ENCODE peak calls at places on chromosome 1, in six cellular contexts. M is fibroblast of mammary gland, P is stomach, C is GM23248, N is SK-N-MC, K is mammary epithelial cell. E is an unnamed sample.

GRCh38 chr1:89761901-89762300 is 58.9 kb upstream of the LRRC8D start:
- DNase-seq in M (no peak), P (no peak), C (peak), N (no peak), K (no peak), E (no peak)

GRCh38 chr1:172895050-172895460 is 155.7 kb downstream of the TNFSF18 start:
- DNase-seq in M (peak), P (no peak), C (no peak), N (no peak), K (no peak), E (no peak)

GRCh38 chr1:57867001-57867400 is 443.1 kb upstream of the DAB1 start:
- DNase-seq in M (no peak), P (peak), C (no peak), N (no peak), K (no peak), E (no peak)

GRCh38 chr1:9793291-9793690 is 30.5 kb downstream of the CLSTN1 start:
- DNase-seq in M (no peak), P (no peak), C (no peak), N (no peak), K (no peak), E (no peak)

GRCh38 chr1:204780682-204781081 is 90.0 kb upstream of the NFASC start:
- DNase-seq in M (no peak), P (no peak), C (peak), N (no peak), K (no peak), E (no peak)

GRCh38 chr1:6523566-6523965 is 30.7 kb downstream of the NOL9 start:
- DNase-seq in M (peak), P (no peak), C (peak), N (no peak), K (peak), E (no peak)

GRCh38 chr1:201945157-201945556 is 1.2 kb downstream of the LMOD1 start:
- DNase-seq in M (no peak), P (no peak), C (peak), N (no peak), K (no peak), E (no peak)

GRCh38 chr1:24905355-24905978 is 24.6 kb downstream of the RUNX3 start:
- DNase-seq in M (no peak), P (peak), C (no peak), N (no peak), K (no peak), E (no peak)

GRCh38 chr1:26469558-26469957 is 2.7 kb upstream of the HMGN2 start:
- DNase-seq in M (no peak), P (no peak), C (no peak), N (no peak), K (no peak), E (no peak)

GRCh38 chr1:241357366-241358305 is 631 bp upstream of the RGS7 start:
- DNase-seq in M (peak), P (no peak), C (peak), N (no peak), K (peak), E (no peak)

GRCh38 chr1:118985611-118986290 is 2.4 kb downstream of the TBX15 start:
- DNase-seq in M (peak), P (no peak), C (peak), N (no peak), K (no peak), E (no peak)

GRCh38 chr1:77416692-77417450 is 135.1 kb downstream of the AK5 start:
- DNase-seq in M (peak), P (no peak), C (peak), N (no peak), K (no peak), E (no peak)

GRCh38 chr1:26015358-26015757 is 6.2 kb upstream of the EXTL1 start:
- DNase-seq in M (peak), P (no peak), C (peak), N (no peak), K (no peak), E (no peak)

GRCh38 chr1:21065851-21066250 is 110.8 kb downstream of the EIF4G3 start:
- DNase-seq in M (no peak), P (no peak), C (no peak), N (no peak), K (no peak), E (no peak)

GRCh38 chr1:76726251-76726650 is 141.0 kb upstream of the ST6GALNAC5 start:
- DNase-seq in M (no peak), P (no peak), C (peak), N (no peak), K (no peak), E (no peak)

GRCh38 chr1:19273106-19273843 is 15.3 kb downstream of the AKR7A3 start:
- DNase-seq in M (no peak), P (peak), C (no peak), N (no peak), K (no peak), E (no peak)

GRCh38 chr1:51247499-51247898 is 11.4 kb downstream of the RNF11 start:
- DNase-seq in M (no peak), P (no peak), C (no peak), N (no peak), K (no peak), E (no peak)

GRCh38 chr1:89906088-89906487 is 85.3 kb downstream of the LRRC8D start:
- DNase-seq in M (no peak), P (no peak), C (no peak), N (no peak), K (no peak), E (no peak)

GRCh38 chr1:220680085-220680687 is 10.0 kb upstream of the C1orf115 start:
- DNase-seq in M (peak), P (no peak), C (peak), N (no peak), K (peak), E (no peak)

GRCh38 chr1:220684890-220685289 is 5.3 kb upstream of the C1orf115 start:
- DNase-seq in M (no peak), P (no peak), C (no peak), N (no peak), K (no peak), E (no peak)

GRCh38 chr1:220685879-220686278 is 4.3 kb upstream of the C1orf115 start:
- DNase-seq in M (no peak), P (no peak), C (no peak), N (no peak), K (no peak), E (no peak)

GRCh38 chr1:220682901-220683576 is 7.1 kb upstream of the C1orf115 start:
- DNase-seq in M (no peak), P (no peak), C (no peak), N (no peak), K (no peak), E (no peak)

GRCh38 chr1:220681220-220681847 is 8.8 kb upstream of the C1orf115 start:
- DNase-seq in M (peak), P (no peak), C (peak), N (no peak), K (no peak), E (no peak)
- H3K4me3 ChIP-seq in M (no peak), P (no peak), C (peak), N (no peak), K (no peak), E (no peak)

GRCh38 chr1:109984456-109985250 is at the start of gene AHCYL1:
- DNase-seq in M (peak), P (peak), C (peak), N (peak), K (peak), E (peak)

GRCh38 chr1:109986054-109986444 is 1.5 kb downstream of the AHCYL1 start:
- DNase-seq in M (no peak), P (no peak), C (no peak), N (no peak), K (no peak), E (no peak)

GRCh38 chr1:109985251-109986053 is 887 bp downstream of the AHCYL1 start:
- DNase-seq in M (peak), P (peak), C (peak), N (no peak), K (no peak), E (no peak)

GRCh38 chr1:109984190-109984455 is 442 bp upstream of the AHCYL1 start:
- DNase-seq in M (peak), P (no peak), C (peak), N (no peak), K (no peak), E (no peak)

GRCh38 chr1:109983380-109984189 is 980 bp upstream of the AHCYL1 start:
- DNase-seq in M (peak), P (no peak), C (no peak), N (no peak), K (no peak), E (no peak)
- H3K4me3 ChIP-seq in M (no peak), P (no peak), C (no peak), N (no peak), K (no peak), E (no peak)

GRCh38 chr1:29893036-29893723 is 656.9 kb downstream of the PTPRU start:
- DNase-seq in M (no peak), P (no peak), C (no peak), N (no peak), K (no peak), E (no peak)
- H3K4me3 ChIP-seq in M (no peak), P (no peak), C (no peak), N (no peak), K (no peak), E (no peak)

DNA sequence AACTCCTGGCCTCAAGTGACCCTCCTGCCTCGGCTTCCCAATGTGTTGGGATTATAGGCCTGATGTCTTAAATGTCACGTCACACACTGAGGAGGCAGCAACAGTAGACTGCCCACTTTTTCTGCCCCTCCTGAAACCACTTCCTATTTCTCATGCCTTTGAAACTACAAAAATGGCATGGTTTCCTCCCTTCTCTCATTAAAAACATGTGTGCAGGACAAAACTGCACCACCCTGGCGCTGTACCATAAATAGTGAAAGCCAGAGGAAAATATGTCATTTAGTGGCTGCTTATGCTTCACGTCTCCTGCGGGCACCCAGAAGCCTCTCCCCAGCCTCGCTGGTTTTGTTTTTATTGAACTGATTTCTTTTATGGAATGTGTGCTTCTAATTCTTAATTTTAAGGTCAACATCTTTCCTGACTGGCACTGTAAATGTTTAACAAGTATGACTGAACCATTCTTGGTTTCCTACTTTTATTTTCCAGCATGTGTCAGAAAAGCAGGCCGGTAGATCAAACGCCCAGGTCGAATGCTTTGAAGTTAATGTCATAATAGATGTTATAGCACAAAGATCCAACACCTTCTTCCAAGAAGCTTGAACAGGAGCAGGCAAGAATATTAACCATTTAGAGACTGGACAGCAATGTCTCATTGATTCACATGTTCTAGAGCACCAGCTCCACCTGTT is 59.6 kb upstream of the C1orf87 start:
- DNase-seq in M (peak), P (no peak), C (peak), N (peak), K (no peak), E (no peak)
- H3K4me3 ChIP-seq in M (no peak), P (no peak), C (peak), N (peak), K (no peak), E (no peak)

DNA sequence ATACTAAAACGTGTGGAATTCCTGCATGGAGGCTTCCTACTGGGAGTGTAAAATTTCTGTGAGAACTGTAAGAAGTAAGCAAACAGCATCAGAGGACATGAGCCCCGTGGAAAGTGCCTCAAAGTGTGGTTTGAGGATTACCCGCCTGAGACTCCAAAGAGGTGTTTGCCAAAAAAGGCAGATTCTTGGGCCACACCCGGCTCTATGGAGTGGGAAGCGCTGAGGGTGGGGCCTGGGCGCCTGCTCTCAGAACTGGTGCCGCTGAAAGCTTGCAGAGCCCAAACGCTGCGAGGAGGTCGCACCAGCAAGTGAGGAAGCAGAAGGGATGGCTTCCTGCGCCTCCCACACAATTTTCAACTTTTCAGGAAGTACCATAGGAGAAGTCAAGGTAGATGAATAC is 43.0 kb upstream of the PSEN2 start:
- DNase-seq in M (peak), P (peak), C (peak), N (no peak), K (no peak), E (no peak)
- H3K4me3 ChIP-seq in M (no peak), P (no peak), C (peak), N (no peak), K (no peak), E (no peak)

GRCh38 chr1:223009421-223009820 is 133.6 kb downstream of the TLR5 start:
- DNase-seq in M (no peak), P (no peak), C (no peak), N (no peak), K (no peak), E (no peak)

GRCh38 chr1:223010552-223011229 is 132.4 kb downstream of the TLR5 start:
- DNase-seq in M (peak), P (no peak), C (peak), N (no peak), K (no peak), E (no peak)

GRCh38 chr1:223012176-223012788 is 130.8 kb downstream of the TLR5 start:
- DNase-seq in M (no peak), P (no peak), C (no peak), N (no peak), K (no peak), E (no peak)

GRCh38 chr1:223008808-223009207 is 134.2 kb downstream of the TLR5 start:
- DNase-seq in M (no peak), P (no peak), C (no peak), N (no peak), K (no peak), E (no peak)

DNA sequence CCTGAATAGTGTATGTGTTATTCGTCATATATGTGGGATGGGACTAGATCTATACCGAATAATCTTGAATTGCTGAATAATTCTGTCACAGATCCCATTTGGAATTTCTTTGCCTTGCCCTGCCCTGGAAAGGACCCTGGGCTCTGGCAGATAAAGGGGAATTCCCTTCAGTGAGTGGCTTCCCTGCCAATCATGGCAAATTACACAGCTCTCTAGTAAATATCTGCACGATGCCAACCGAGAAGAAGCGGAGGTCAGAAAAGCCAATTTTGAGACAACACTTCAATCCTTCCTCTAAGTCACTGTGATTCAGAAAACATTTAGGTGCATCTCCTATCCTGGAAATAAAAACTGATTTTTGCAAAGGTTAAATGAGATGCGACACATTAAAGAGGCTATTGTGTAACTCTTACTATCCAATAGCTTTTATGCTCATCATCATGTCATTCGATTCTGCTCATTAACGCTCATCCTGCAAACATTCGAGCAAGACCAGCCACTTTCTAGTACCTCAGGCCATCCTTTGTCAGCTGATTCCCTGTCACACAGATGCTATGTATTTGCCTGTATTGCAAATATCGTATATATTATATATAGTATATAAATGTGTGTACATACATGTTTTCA is 131.7 kb downstream of the TLR5 start:
- DNase-seq in M (peak), P (no peak), C (peak), N (no peak), K (peak), E (no peak)
- H3K4me3 ChIP-seq in M (no peak), P (no peak), C (peak), N (peak), K (no peak), E (no peak)

GRCh38 chr1:54378884-54379445 is 27.2 kb downstream of the SSBP3 start:
- DNase-seq in M (no peak), P (no peak), C (no peak), N (no peak), K (no peak), E (no peak)
- H3K4me3 ChIP-seq in M (no peak), P (no peak), C (no peak), N (no peak), K (no peak), E (no peak)

E was measured in LNCaP clone FGC.